ENCODE peak calls at places on chromosomes 13 and 19, in eight cellular contexts. One of them, this sample, is unnamed.

GRCh38 chr19:42092350-42092749 is 16.4 kb downstream of the ZNF574 start:
- DNase-seq in progenitor cell of endocrine pancreas: no peak
- DNase-seq in K562: peak; percentile 39
- DNase-seq in CD8-positive, alpha-beta T cell: no peak
- DNase-seq in AG09319: no peak
- DNase-seq in fibroblast of lung: no peak
- DNase-seq in GM10248: no peak
- DNase-seq in endothelial cell of umbilical vein: peak; percentile 92
- DNase-seq in this sample: no peak

GRCh38 chr19:46860846-46861690 is at the start of gene ARHGAP35:
- DNase-seq in progenitor cell of endocrine pancreas: no peak
- DNase-seq in K562: peak; percentile 92
- DNase-seq in CD8-positive, alpha-beta T cell: peak; percentile 18
- DNase-seq in AG09319: peak; percentile 68
- DNase-seq in fibroblast of lung: no peak
- DNase-seq in GM10248: peak; percentile 94
- DNase-seq in endothelial cell of umbilical vein: no peak
- DNase-seq in this sample: peak; percentile 59

GRCh38 chr19:4930664-4931063 is 21.4 kb downstream of the UHRF1 start:
- DNase-seq in progenitor cell of endocrine pancreas: no peak
- DNase-seq in K562: peak; percentile 28
- DNase-seq in CD8-positive, alpha-beta T cell: no peak
- DNase-seq in AG09319: no peak
- DNase-seq in fibroblast of lung: peak; percentile 96
- DNase-seq in GM10248: peak; percentile 15
- DNase-seq in endothelial cell of umbilical vein: no peak
- DNase-seq in this sample: no peak

GRCh38 chr13:43785166-43785680 is 1.5 kb downstream of the ENOX1 start:
- DNase-seq in progenitor cell of endocrine pancreas: no peak
- DNase-seq in K562: no peak
- DNase-seq in CD8-positive, alpha-beta T cell: no peak
- DNase-seq in AG09319: no peak
- DNase-seq in fibroblast of lung: no peak
- DNase-seq in GM10248: no peak
- DNase-seq in endothelial cell of umbilical vein: peak; percentile 6
- DNase-seq in this sample: no peak

GRCh38 chr13:46804391-46804815 is 7.4 kb upstream of the ESD start:
- DNase-seq in progenitor cell of endocrine pancreas: no peak
- DNase-seq in K562: no peak
- DNase-seq in CD8-positive, alpha-beta T cell: no peak
- DNase-seq in AG09319: no peak
- DNase-seq in fibroblast of lung: peak; percentile 98
- DNase-seq in GM10248: no peak
- DNase-seq in endothelial cell of umbilical vein: no peak
- DNase-seq in this sample: no peak

GRCh38 chr19:44891016-44891882 is at the start of gene TOMM40:
- DNase-seq in progenitor cell of endocrine pancreas: peak; percentile 22
- DNase-seq in K562: no peak
- DNase-seq in CD8-positive, alpha-beta T cell: peak; percentile 100
- DNase-seq in AG09319: peak; percentile 99
- DNase-seq in fibroblast of lung: peak; percentile 99
- DNase-seq in GM10248: no peak
- DNase-seq in endothelial cell of umbilical vein: no peak
- DNase-seq in this sample: peak; percentile 98

GRCh38 chr13:105336706-105337582 is 1198.5 kb downstream of the EFNB2 start:
- DNase-seq in progenitor cell of endocrine pancreas: no peak
- DNase-seq in K562: no peak
- DNase-seq in CD8-positive, alpha-beta T cell: no peak
- DNase-seq in AG09319: no peak
- DNase-seq in fibroblast of lung: peak; percentile 75
- DNase-seq in GM10248: no peak
- DNase-seq in endothelial cell of umbilical vein: no peak
- DNase-seq in this sample: no peak

GRCh38 chr13:42702726-42703125 is 78.7 kb upstream of the FAM216B start:
- DNase-seq in progenitor cell of endocrine pancreas: no peak
- DNase-seq in K562: no peak
- DNase-seq in CD8-positive, alpha-beta T cell: no peak
- DNase-seq in AG09319: no peak
- DNase-seq in fibroblast of lung: peak; percentile 26
- DNase-seq in GM10248: no peak
- DNase-seq in endothelial cell of umbilical vein: no peak
- DNase-seq in this sample: no peak

GRCh38 chr19:32879741-32880140 is 10.2 kb upstream of the SLC7A9 start:
- DNase-seq in progenitor cell of endocrine pancreas: no peak
- DNase-seq in K562: no peak
- DNase-seq in CD8-positive, alpha-beta T cell: no peak
- DNase-seq in AG09319: no peak
- DNase-seq in fibroblast of lung: no peak
- DNase-seq in GM10248: no peak
- DNase-seq in endothelial cell of umbilical vein: no peak
- DNase-seq in this sample: no peak

GRCh38 chr13:73169971-73170370 is 111.2 kb downstream of the KLF5 start:
- DNase-seq in progenitor cell of endocrine pancreas: no peak
- DNase-seq in K562: no peak
- DNase-seq in CD8-positive, alpha-beta T cell: no peak
- DNase-seq in AG09319: no peak
- DNase-seq in fibroblast of lung: peak; percentile 13
- DNase-seq in GM10248: no peak
- DNase-seq in endothelial cell of umbilical vein: no peak
- DNase-seq in this sample: no peak

GRCh38 chr13:60152114-60152513 is 11.6 kb downstream of the DIAPH3 start:
- DNase-seq in progenitor cell of endocrine pancreas: no peak
- DNase-seq in K562: no peak
- DNase-seq in CD8-positive, alpha-beta T cell: no peak
- DNase-seq in AG09319: no peak
- DNase-seq in fibroblast of lung: peak; percentile 64
- DNase-seq in GM10248: no peak
- DNase-seq in endothelial cell of umbilical vein: no peak
- DNase-seq in this sample: no peak

GRCh38 chr19:31372245-31372781 is 23.1 kb upstream of the TSHZ3 start:
- DNase-seq in progenitor cell of endocrine pancreas: no peak
- DNase-seq in K562: no peak
- DNase-seq in CD8-positive, alpha-beta T cell: no peak
- DNase-seq in AG09319: no peak
- DNase-seq in fibroblast of lung: no peak
- DNase-seq in GM10248: no peak
- DNase-seq in endothelial cell of umbilical vein: no peak
- DNase-seq in this sample: no peak

GRCh38 chr13:22927008-22927393 is 253.8 kb upstream of the SGCG start:
- DNase-seq in progenitor cell of endocrine pancreas: no peak
- DNase-seq in K562: no peak
- DNase-seq in CD8-positive, alpha-beta T cell: no peak
- DNase-seq in AG09319: no peak
- DNase-seq in fibroblast of lung: no peak
- DNase-seq in GM10248: peak; percentile 44
- DNase-seq in endothelial cell of umbilical vein: no peak
- DNase-seq in this sample: no peak

GRCh38 chr13:112575680-112576079 is 12.3 kb downstream of the TUBGCP3 start:
- DNase-seq in progenitor cell of endocrine pancreas: no peak
- DNase-seq in K562: peak; percentile 38
- DNase-seq in CD8-positive, alpha-beta T cell: no peak
- DNase-seq in AG09319: peak; percentile 12
- DNase-seq in fibroblast of lung: peak; percentile 21
- DNase-seq in GM10248: no peak
- DNase-seq in endothelial cell of umbilical vein: peak; percentile 31
- DNase-seq in this sample: no peak

GRCh38 chr19:33064778-33065550 is at the start of gene RHPN2:
- DNase-seq in progenitor cell of endocrine pancreas: peak; percentile 58
- DNase-seq in K562: peak; percentile 93
- DNase-seq in CD8-positive, alpha-beta T cell: peak; percentile 24
- DNase-seq in AG09319: no peak
- DNase-seq in fibroblast of lung: peak; percentile 66
- DNase-seq in GM10248: peak; percentile 92
- DNase-seq in endothelial cell of umbilical vein: peak; percentile 57
- DNase-seq in this sample: peak; percentile 53

GRCh38 chr13:89701913-89702312 is 1645.6 kb upstream of the MIR17HG start:
- DNase-seq in progenitor cell of endocrine pancreas: no peak
- DNase-seq in K562: no peak
- DNase-seq in CD8-positive, alpha-beta T cell: no peak
- DNase-seq in AG09319: no peak
- DNase-seq in fibroblast of lung: no peak
- DNase-seq in GM10248: no peak
- DNase-seq in endothelial cell of umbilical vein: no peak
- DNase-seq in this sample: no peak

GRCh38 chr19:844300-844971 is 3.6 kb downstream of the PRTN3 start:
- DNase-seq in progenitor cell of endocrine pancreas: no peak
- DNase-seq in K562: no peak
- DNase-seq in CD8-positive, alpha-beta T cell: no peak
- DNase-seq in AG09319: no peak
- DNase-seq in fibroblast of lung: no peak
- DNase-seq in GM10248: no peak
- DNase-seq in endothelial cell of umbilical vein: no peak
- DNase-seq in this sample: no peak

GRCh38 chr19:35222373-35223005 is 6.0 kb downstream of the FAM187B start:
- DNase-seq in progenitor cell of endocrine pancreas: no peak
- DNase-seq in K562: no peak
- DNase-seq in CD8-positive, alpha-beta T cell: no peak
- DNase-seq in AG09319: no peak
- DNase-seq in fibroblast of lung: no peak
- DNase-seq in GM10248: peak; percentile 2
- DNase-seq in endothelial cell of umbilical vein: no peak
- DNase-seq in this sample: no peak

GRCh38 chr19:42216653-42217521 is 590 bp downstream of the DEDD2 start:
- DNase-seq in progenitor cell of endocrine pancreas: peak; percentile 46
- DNase-seq in K562: peak; percentile 66
- DNase-seq in CD8-positive, alpha-beta T cell: no peak
- DNase-seq in AG09319: no peak
- DNase-seq in fibroblast of lung: peak; percentile 36
- DNase-seq in GM10248: no peak
- DNase-seq in endothelial cell of umbilical vein: peak; percentile 47
- DNase-seq in this sample: peak; percentile 46

GRCh38 chr13:97889803-97890202 is 63.7 kb upstream of the IPO5 start:
- DNase-seq in progenitor cell of endocrine pancreas: no peak
- DNase-seq in K562: peak; percentile 7
- DNase-seq in CD8-positive, alpha-beta T cell: no peak
- DNase-seq in AG09319: no peak
- DNase-seq in fibroblast of lung: no peak
- DNase-seq in GM10248: no peak
- DNase-seq in endothelial cell of umbilical vein: peak; percentile 4
- DNase-seq in this sample: no peak

GRCh38 chr13:114063545-114064515 is 68.6 kb downstream of the RASA3 start:
- DNase-seq in progenitor cell of endocrine pancreas: no peak
- DNase-seq in K562: peak; percentile 24
- DNase-seq in CD8-positive, alpha-beta T cell: no peak
- DNase-seq in AG09319: peak; percentile 51
- DNase-seq in fibroblast of lung: peak; percentile 69
- DNase-seq in GM10248: no peak
- DNase-seq in endothelial cell of umbilical vein: no peak
- DNase-seq in this sample: no peak

GRCh38 chr19:7652061-7652641 is 15.2 kb downstream of the STXBP2 start:
- DNase-seq in progenitor cell of endocrine pancreas: peak; percentile 90
- DNase-seq in K562: peak; percentile 86
- DNase-seq in CD8-positive, alpha-beta T cell: peak; percentile 87
- DNase-seq in AG09319: peak; percentile 30
- DNase-seq in fibroblast of lung: peak; percentile 45
- DNase-seq in GM10248: peak; percentile 90
- DNase-seq in endothelial cell of umbilical vein: peak; percentile 79
- DNase-seq in this sample: peak; percentile 96

GRCh38 chr13:29523199-29523931 is 72.1 kb downstream of the SLC7A1 start:
- DNase-seq in progenitor cell of endocrine pancreas: no peak
- DNase-seq in K562: no peak
- DNase-seq in CD8-positive, alpha-beta T cell: no peak
- DNase-seq in AG09319: no peak
- DNase-seq in fibroblast of lung: peak; percentile 72
- DNase-seq in GM10248: no peak
- DNase-seq in endothelial cell of umbilical vein: peak; percentile 48
- DNase-seq in this sample: no peak
- TF ChIP-seq CTCF in progenitor cell of endocrine pancreas: no peak
- TF ChIP-seq CTCF in K562: no peak
- TF ChIP-seq CTCF in CD8-positive, alpha-beta T cell: no peak
- TF ChIP-seq CTCF in AG09319: no peak
- TF ChIP-seq CTCF in fibroblast of lung: no peak
- TF ChIP-seq CTCF in GM10248: no peak
- TF ChIP-seq CTCF in endothelial cell of umbilical vein: no peak
- TF ChIP-seq CTCF in this sample: no peak

GRCh38 chr13:49563513-49563912 is 21.8 kb downstream of the RCBTB1 start:
- DNase-seq in progenitor cell of endocrine pancreas: no peak
- DNase-seq in K562: no peak
- DNase-seq in CD8-positive, alpha-beta T cell: no peak
- DNase-seq in AG09319: no peak
- DNase-seq in fibroblast of lung: peak; percentile 14
- DNase-seq in GM10248: no peak
- DNase-seq in endothelial cell of umbilical vein: no peak
- DNase-seq in this sample: no peak

GRCh38 chr13:49561064-49561410 is 24.3 kb downstream of the RCBTB1 start:
- DNase-seq in progenitor cell of endocrine pancreas: no peak
- DNase-seq in K562: no peak
- DNase-seq in CD8-positive, alpha-beta T cell: no peak
- DNase-seq in AG09319: no peak
- DNase-seq in fibroblast of lung: peak; percentile 22
- DNase-seq in GM10248: no peak
- DNase-seq in endothelial cell of umbilical vein: no peak
- DNase-seq in this sample: no peak

GRCh38 chr13:49559006-49559405 is 26.4 kb downstream of the RCBTB1 start:
- DNase-seq in progenitor cell of endocrine pancreas: no peak
- DNase-seq in K562: no peak
- DNase-seq in CD8-positive, alpha-beta T cell: no peak
- DNase-seq in AG09319: no peak
- DNase-seq in fibroblast of lung: no peak
- DNase-seq in GM10248: no peak
- DNase-seq in endothelial cell of umbilical vein: no peak
- DNase-seq in this sample: no peak

GRCh38 chr13:49560270-49561063 is 24.9 kb downstream of the RCBTB1 start:
- DNase-seq in progenitor cell of endocrine pancreas: peak; percentile 19
- DNase-seq in K562: no peak
- DNase-seq in CD8-positive, alpha-beta T cell: no peak
- DNase-seq in AG09319: peak; percentile 24
- DNase-seq in fibroblast of lung: peak; percentile 20
- DNase-seq in GM10248: no peak
- DNase-seq in endothelial cell of umbilical vein: no peak
- DNase-seq in this sample: no peak
- TF ChIP-seq CTCF in progenitor cell of endocrine pancreas: peak; percentile 51
- TF ChIP-seq CTCF in K562: no peak
- TF ChIP-seq CTCF in CD8-positive, alpha-beta T cell: no peak
- TF ChIP-seq CTCF in AG09319: peak; percentile 12
- TF ChIP-seq CTCF in fibroblast of lung: peak; percentile 49
- TF ChIP-seq CTCF in GM10248: no peak
- TF ChIP-seq CTCF in endothelial cell of umbilical vein: no peak
- TF ChIP-seq CTCF in this sample: no peak

DNA sequence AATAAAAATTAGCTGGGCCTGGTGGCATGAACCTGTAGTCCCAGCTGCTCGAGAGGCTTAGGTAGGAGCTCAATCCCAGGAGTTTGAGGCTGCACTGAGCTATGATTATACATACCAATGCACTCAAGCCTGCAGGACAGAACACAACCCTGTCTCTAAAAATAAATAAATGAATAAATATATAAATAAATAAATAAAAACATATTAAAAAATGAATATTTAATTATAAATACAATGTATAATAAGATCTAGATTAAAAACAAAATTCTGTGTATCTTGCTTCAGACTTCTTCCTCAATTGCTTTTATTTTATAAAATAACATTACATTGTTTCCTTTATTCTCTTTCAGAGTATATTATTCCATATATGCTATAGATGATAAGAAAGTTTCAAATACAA is 1964.1 kb downstream of the PCDH9 start:
- DNase-seq in progenitor cell of endocrine pancreas: no peak
- DNase-seq in K562: no peak
- DNase-seq in CD8-positive, alpha-beta T cell: no peak
- DNase-seq in AG09319: no peak
- DNase-seq in fibroblast of lung: no peak
- DNase-seq in GM10248: no peak
- DNase-seq in endothelial cell of umbilical vein: no peak
- DNase-seq in this sample: no peak
- TF ChIP-seq CTCF in progenitor cell of endocrine pancreas: no peak
- TF ChIP-seq CTCF in K562: no peak
- TF ChIP-seq CTCF in CD8-positive, alpha-beta T cell: no peak
- TF ChIP-seq CTCF in AG09319: no peak
- TF ChIP-seq CTCF in fibroblast of lung: no peak
- TF ChIP-seq CTCF in GM10248: no peak
- TF ChIP-seq CTCF in endothelial cell of umbilical vein: no peak
- TF ChIP-seq CTCF in this sample: no peak

GRCh38 chr19:18439025-18439909 is 1.3 kb upstream of the ISYNA1 start:
- DNase-seq in progenitor cell of endocrine pancreas: no peak
- DNase-seq in K562: peak; percentile 30
- DNase-seq in CD8-positive, alpha-beta T cell: no peak
- DNase-seq in AG09319: no peak
- DNase-seq in fibroblast of lung: peak; percentile 57
- DNase-seq in GM10248: no peak
- DNase-seq in endothelial cell of umbilical vein: no peak
- DNase-seq in this sample: no peak
- TF ChIP-seq CTCF in progenitor cell of endocrine pancreas: peak; percentile 24
- TF ChIP-seq CTCF in K562: no peak
- TF ChIP-seq CTCF in CD8-positive, alpha-beta T cell: no peak
- TF ChIP-seq CTCF in AG09319: no peak
- TF ChIP-seq CTCF in fibroblast of lung: no peak
- TF ChIP-seq CTCF in GM10248: no peak
- TF ChIP-seq CTCF in endothelial cell of umbilical vein: no peak
- TF ChIP-seq CTCF in this sample: peak; percentile 49